ENCODE peak calls at places on chromosomes 2 and 18, in five cellular contexts. One of them, this sample, is unnamed.

GRCh38 chr18:70522183-70522582 is 233.3 kb downstream of the SOCS6 start:
- DNase-seq in H1: no peak
- DNase-seq in IMR-90: no peak
- DNase-seq in HepG2: no peak
- DNase-seq in A549: no peak
- DNase-seq in this sample: no peak

GRCh38 chr2:221262651-221263050 is 309.5 kb downstream of the EPHA4 start:
- DNase-seq in A549: no peak
- DNase-seq in HepG2: no peak
- DNase-seq in IMR-90: no peak
- DNase-seq in H1: no peak
- DNase-seq in this sample: no peak

GRCh38 chr2:195307751-195308150 is 349.3 kb upstream of the SLC39A10 start:
- DNase-seq in HepG2: no peak
- DNase-seq in A549: no peak
- DNase-seq in IMR-90: no peak
- DNase-seq in H1: peak; percentile 15
- DNase-seq in this sample: no peak

GRCh38 chr2:39625193-39625926 is 40.4 kb upstream of the TMEM178A start:
- DNase-seq in H1: no peak
- DNase-seq in HepG2: no peak
- DNase-seq in A549: no peak
- DNase-seq in IMR-90: peak; percentile 41
- DNase-seq in this sample: no peak

GRCh38 chr2:72150157-72150960 is 2.7 kb upstream of the CYP26B1 start:
- DNase-seq in H1: no peak
- DNase-seq in A549: peak; percentile 83
- DNase-seq in HepG2: peak; percentile 75
- DNase-seq in IMR-90: peak; percentile 64
- DNase-seq in this sample: peak; percentile 81

GRCh38 chr2:184562532-184562931 is 35.8 kb upstream of the ZNF804A start:
- DNase-seq in A549: no peak
- DNase-seq in HepG2: no peak
- DNase-seq in H1: no peak
- DNase-seq in IMR-90: peak; percentile 19
- DNase-seq in this sample: no peak

GRCh38 chr2:232541961-232542714 is 2.6 kb downstream of the CHRNG start:
- DNase-seq in HepG2: no peak
- DNase-seq in H1: no peak
- DNase-seq in A549: no peak
- DNase-seq in IMR-90: no peak
- DNase-seq in this sample: no peak

GRCh38 chr18:812673-813404 is 797 bp upstream of the YES1 start:
- DNase-seq in IMR-90: peak; percentile 82
- DNase-seq in H1: no peak
- DNase-seq in A549: peak; percentile 36
- DNase-seq in HepG2: peak; percentile 37
- DNase-seq in this sample: peak; percentile 80

GRCh38 chr2:28538134-28538533 is 42.3 kb downstream of the PLB1 start:
- DNase-seq in IMR-90: no peak
- DNase-seq in H1: no peak
- DNase-seq in HepG2: no peak
- DNase-seq in A549: no peak
- DNase-seq in this sample: no peak

GRCh38 chr18:57816208-57816999 is 13.3 kb upstream of the ATP8B1 start:
- DNase-seq in A549: no peak
- DNase-seq in H1: no peak
- DNase-seq in IMR-90: no peak
- DNase-seq in HepG2: peak; percentile 43
- DNase-seq in this sample: peak; percentile 24

GRCh38 chr2:148994341-148994740 is 44.2 kb upstream of the LYPD6B start:
- DNase-seq in H1: no peak
- DNase-seq in HepG2: no peak
- DNase-seq in A549: no peak
- DNase-seq in IMR-90: no peak
- DNase-seq in this sample: no peak

GRCh38 chr2:231059756-231060155 is 3.1 kb downstream of the PSMD1 start:
- DNase-seq in A549: no peak
- DNase-seq in HepG2: no peak
- DNase-seq in H1: no peak
- DNase-seq in IMR-90: peak; percentile 38
- DNase-seq in this sample: no peak

GRCh38 chr2:45567288-45567963 is 43.6 kb downstream of the SRBD1 start:
- DNase-seq in A549: no peak
- DNase-seq in HepG2: no peak
- DNase-seq in H1: no peak
- DNase-seq in IMR-90: no peak
- DNase-seq in this sample: no peak

GRCh38 chr2:190968522-190968921 is 45.4 kb downstream of the STAT1 start:
- DNase-seq in A549: no peak
- DNase-seq in H1: no peak
- DNase-seq in IMR-90: no peak
- DNase-seq in HepG2: no peak
- DNase-seq in this sample: no peak

GRCh38 chr2:172693529-172694185 is 42.0 kb upstream of the RAPGEF4 start:
- DNase-seq in A549: no peak
- DNase-seq in HepG2: no peak
- DNase-seq in H1: no peak
- DNase-seq in IMR-90: no peak
- DNase-seq in this sample: no peak

GRCh38 chr2:58932801-58933200 is 691.7 kb upstream of the FANCL start:
- DNase-seq in IMR-90: no peak
- DNase-seq in HepG2: no peak
- DNase-seq in H1: no peak
- DNase-seq in A549: no peak
- DNase-seq in this sample: no peak

GRCh38 chr18:33761363-33761762 is 183.3 kb downstream of the ASXL3 start:
- DNase-seq in A549: no peak
- DNase-seq in HepG2: no peak
- DNase-seq in H1: no peak
- DNase-seq in IMR-90: peak; percentile 28
- DNase-seq in this sample: no peak

GRCh38 chr2:192070099-192070498 is 124.6 kb downstream of the TMEFF2 start:
- DNase-seq in HepG2: no peak
- DNase-seq in IMR-90: peak; percentile 38
- DNase-seq in H1: no peak
- DNase-seq in A549: no peak
- DNase-seq in this sample: no peak

GRCh38 chr2:1598800-1599199 is 145.5 kb downstream of the PXDN start:
- DNase-seq in HepG2: no peak
- DNase-seq in IMR-90: no peak
- DNase-seq in A549: no peak
- DNase-seq in H1: no peak
- DNase-seq in this sample: no peak

GRCh38 chr2:118986733-118987132 is 44.7 kb downstream of the MARCO start:
- DNase-seq in A549: no peak
- DNase-seq in HepG2: no peak
- DNase-seq in H1: no peak
- DNase-seq in IMR-90: no peak
- DNase-seq in this sample: no peak

GRCh38 chr2:159249955-159250723 is 36.4 kb downstream of the WDSUB1 start:
- DNase-seq in HepG2: no peak
- DNase-seq in IMR-90: peak; percentile 72
- DNase-seq in H1: no peak
- DNase-seq in A549: no peak
- DNase-seq in this sample: no peak

GRCh38 chr2:239267411-239267941 is 133.3 kb downstream of the HDAC4 start:
- DNase-seq in HepG2: no peak
- DNase-seq in A549: no peak
- DNase-seq in H1: no peak
- DNase-seq in IMR-90: peak; percentile 80
- DNase-seq in this sample: peak; percentile 40

GRCh38 chr2:99032786-99033185 is 96.8 kb upstream of the CRACDL start:
- DNase-seq in A549: no peak
- DNase-seq in HepG2: no peak
- DNase-seq in IMR-90: no peak
- DNase-seq in H1: no peak
- DNase-seq in this sample: no peak

GRCh38 chr2:99031481-99031880 is 95.5 kb upstream of the CRACDL start:
- DNase-seq in HepG2: no peak
- DNase-seq in A549: no peak
- DNase-seq in H1: no peak
- DNase-seq in IMR-90: no peak
- DNase-seq in this sample: no peak

GRCh38 chr2:99031991-99032390 is 96.0 kb upstream of the CRACDL start:
- DNase-seq in A549: no peak
- DNase-seq in HepG2: no peak
- DNase-seq in IMR-90: no peak
- DNase-seq in H1: no peak
- DNase-seq in this sample: no peak

DNA sequence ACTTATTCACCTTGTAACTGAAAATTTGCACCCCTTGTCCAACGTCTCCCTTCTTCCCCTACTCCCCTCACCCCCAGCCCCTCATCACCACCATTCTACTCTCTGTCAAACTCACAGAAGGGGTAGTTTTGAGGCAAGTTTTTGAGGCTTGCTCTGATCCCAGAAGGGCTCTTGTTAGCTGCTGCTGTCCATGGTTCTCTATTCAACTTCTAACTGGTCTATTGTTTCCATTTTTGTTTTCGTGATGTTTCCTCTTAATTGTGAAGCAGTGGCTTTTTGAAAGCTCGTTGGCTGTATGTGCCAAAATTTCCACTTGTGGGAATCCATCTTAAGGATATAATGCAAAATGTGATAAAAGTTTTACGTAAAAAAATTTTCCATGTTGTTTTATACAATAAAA is 92.5 kb upstream of the CRACDL start:
- DNase-seq in A549: no peak
- DNase-seq in HepG2: no peak
- DNase-seq in H1: no peak
- DNase-seq in IMR-90: no peak
- DNase-seq in this sample: no peak
- TF ChIP-seq MAFK in A549: no peak
- TF ChIP-seq MAFK in HepG2: no peak
- TF ChIP-seq MAFK in H1: no peak
- TF ChIP-seq MAFK in IMR-90: no peak
- TF ChIP-seq MAFK in this sample: no peak

GRCh38 chr18:48467231-48467630 is 58.0 kb upstream of the ZBTB7C start:
- DNase-seq in A549: no peak
- DNase-seq in IMR-90: no peak
- DNase-seq in H1: no peak
- DNase-seq in HepG2: no peak
- DNase-seq in this sample: no peak
- TF ChIP-seq MAFK in A549: no peak
- TF ChIP-seq MAFK in IMR-90: no peak
- TF ChIP-seq MAFK in H1: no peak
- TF ChIP-seq MAFK in HepG2: no peak
- TF ChIP-seq MAFK in this sample: no peak

GRCh38 chr2:96491860-96492497 is 13.2 kb downstream of the NEURL3 start:
- DNase-seq in A549: no peak
- DNase-seq in IMR-90: no peak
- DNase-seq in H1: no peak
- DNase-seq in HepG2: no peak
- DNase-seq in this sample: no peak

GRCh38 chr2:96489673-96490072 is 15.5 kb downstream of the NEURL3 start:
- DNase-seq in IMR-90: no peak
- DNase-seq in H1: no peak
- DNase-seq in HepG2: no peak
- DNase-seq in A549: no peak
- DNase-seq in this sample: no peak

GRCh38 chr2:96494188-96494587 is 11.0 kb downstream of the NEURL3 start:
- DNase-seq in IMR-90: no peak
- DNase-seq in A549: no peak
- DNase-seq in H1: no peak
- DNase-seq in HepG2: no peak
- DNase-seq in this sample: no peak

GRCh38 chr2:96495983-96496382 is 9.2 kb downstream of the NEURL3 start:
- DNase-seq in H1: no peak
- DNase-seq in IMR-90: no peak
- DNase-seq in HepG2: no peak
- DNase-seq in A549: no peak
- DNase-seq in this sample: no peak

DNA sequence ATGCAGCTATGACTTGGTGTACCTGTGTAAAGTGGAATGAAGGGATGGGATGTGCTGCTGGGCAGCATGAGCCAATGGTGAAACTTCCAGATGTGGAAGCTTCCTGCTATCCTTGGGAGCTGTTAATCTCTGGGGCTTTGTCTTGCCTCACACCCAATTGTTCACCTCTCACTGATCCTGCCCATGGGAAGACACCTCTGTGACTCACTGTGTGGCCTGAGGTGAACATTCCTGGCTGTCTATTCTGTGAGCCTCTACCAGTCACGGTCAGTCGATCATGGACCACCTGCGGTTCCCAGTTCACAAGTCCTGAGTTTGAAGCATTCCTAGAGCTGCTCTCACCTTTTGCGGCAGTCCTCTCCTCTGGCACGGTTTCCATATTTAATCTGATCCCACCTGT is 12.1 kb downstream of the NEURL3 start:
- DNase-seq in IMR-90: no peak
- DNase-seq in H1: no peak
- DNase-seq in A549: peak; percentile 23
- DNase-seq in HepG2: no peak
- DNase-seq in this sample: no peak
- TF ChIP-seq MAFK in IMR-90: no peak
- TF ChIP-seq MAFK in H1: no peak
- TF ChIP-seq MAFK in A549: no peak
- TF ChIP-seq MAFK in HepG2: no peak
- TF ChIP-seq MAFK in this sample: no peak

GRCh38 chr2:157839162-157839801 is 36.8 kb downstream of the ACVR1 start:
- DNase-seq in IMR-90: peak; percentile 71
- DNase-seq in HepG2: peak; percentile 70
- DNase-seq in H1: peak; percentile 53
- DNase-seq in A549: no peak
- DNase-seq in this sample: peak; percentile 65

GRCh38 chr2:157838442-157839161 is 37.5 kb downstream of the ACVR1 start:
- DNase-seq in IMR-90: peak; percentile 90
- DNase-seq in HepG2: peak; percentile 88
- DNase-seq in H1: no peak
- DNase-seq in A549: peak; percentile 37
- DNase-seq in this sample: peak; percentile 69

GRCh38 chr2:157836531-157836930 is 39.6 kb downstream of the ACVR1 start:
- DNase-seq in H1: no peak
- DNase-seq in HepG2: peak; percentile 40
- DNase-seq in A549: no peak
- DNase-seq in IMR-90: no peak
- DNase-seq in this sample: no peak

GRCh38 chr2:157839822-157840221 is 36.3 kb downstream of the ACVR1 start:
- DNase-seq in IMR-90: no peak
- DNase-seq in H1: no peak
- DNase-seq in HepG2: no peak
- DNase-seq in A549: no peak
- DNase-seq in this sample: no peak

DNA sequence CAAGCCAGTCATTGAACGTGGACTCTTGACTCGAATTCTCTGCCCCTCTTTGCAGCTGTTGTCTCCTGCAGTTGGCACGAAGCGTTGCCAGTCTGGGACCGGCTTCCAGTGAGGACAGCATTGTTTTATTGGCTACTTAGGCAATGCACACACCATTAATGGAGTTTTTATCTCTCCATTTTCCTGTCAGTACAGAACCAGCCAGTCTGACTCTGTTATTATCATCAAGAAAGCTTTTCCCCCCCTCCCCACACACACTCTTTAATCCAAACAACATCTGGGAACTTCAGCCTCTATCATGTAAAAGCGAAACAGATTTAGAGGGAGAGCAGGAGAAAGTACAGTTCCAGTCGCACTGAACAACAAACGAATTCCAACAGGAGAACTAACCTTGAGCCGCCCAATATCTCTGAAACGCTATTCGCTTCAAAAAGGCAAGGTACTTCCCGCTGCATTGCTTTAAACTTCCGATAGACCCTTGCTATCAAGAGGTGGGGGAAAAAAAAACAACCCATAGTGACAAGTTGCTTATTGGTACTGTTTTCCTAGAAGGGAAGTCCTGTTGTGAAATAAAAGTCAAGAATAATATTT is 38.2 kb downstream of the ACVR1 start:
- DNase-seq in H1: no peak
- DNase-seq in A549: no peak
- DNase-seq in HepG2: peak; percentile 66
- DNase-seq in IMR-90: peak; percentile 67
- DNase-seq in this sample: no peak
- TF ChIP-seq MAFK in H1: no peak
- TF ChIP-seq MAFK in A549: no peak
- TF ChIP-seq MAFK in HepG2: no peak
- TF ChIP-seq MAFK in IMR-90: no peak
- TF ChIP-seq MAFK in this sample: no peak